ENCODE peak calls at places on chromosomes 6 and 20, in eight cellular contexts. L is AG09309, K is retinal pigment epithelial cell, E is GM23338, D is ovary, R is foreskin fibroblast, O is cardiac fibroblast, J is OCI-LY7. N is an unnamed sample.

GRCh38 chr20:62571667-62572344 is 70.5 kb upstream of the SLCO4A1 start:
- DNase-seq in D (no peak), E (peak; percentile 61), K (no peak), O (no peak), J (peak; percentile 80), L (no peak), R (no peak), N (no peak)

GRCh38 chr20:50916257-50916656 is 15.0 kb downstream of the ADNP start:
- DNase-seq in D (no peak), J (no peak), O (peak; percentile 52), K (peak; percentile 68), R (peak; percentile 64), L (no peak), E (peak; percentile 52), N (no peak)

GRCh38 chr6:167778497-167779122 is 48.1 kb upstream of the AFDN start:
- DNase-seq in O (no peak), D (no peak), R (no peak), E (no peak), J (no peak), L (no peak), K (no peak), N (no peak)

GRCh38 chr20:64192406-64192805 is 28.2 kb downstream of the MYT1 start:
- DNase-seq in O (no peak), D (no peak), L (no peak), E (peak; percentile 75), K (no peak), R (no peak), J (no peak), N (no peak)

GRCh38 chr20:63501818-63502670 is 3.2 kb upstream of the EEF1A2 start:
- DNase-seq in J (peak; percentile 70), K (no peak), L (no peak), O (no peak), R (no peak), D (no peak), E (peak; percentile 85), N (no peak)

GRCh38 chr20:50690979-50691584 is at the start of gene RIPOR3:
- DNase-seq in E (peak; percentile 64), R (no peak), K (no peak), O (no peak), D (peak; percentile 35), J (no peak), L (no peak), N (no peak)

GRCh38 chr6:166977626-166978550 is 21.3 kb upstream of the CEP43 start:
- DNase-seq in E (no peak), D (no peak), K (no peak), O (peak; percentile 78), L (no peak), R (no peak), J (no peak), N (no peak)

GRCh38 chr20:1965520-1966278 is 28.2 kb downstream of the PDYN start:
- DNase-seq in D (peak; percentile 67), J (peak; percentile 86), O (peak; percentile 72), K (no peak), E (peak; percentile 90), L (no peak), R (peak; percentile 41), N (no peak)

GRCh38 chr6:154448448-154449096 is 61.9 kb downstream of the CNKSR3 start:
- DNase-seq in R (peak; percentile 61), L (peak; percentile 52), J (no peak), E (peak; percentile 43), K (peak; percentile 85), O (peak; percentile 76), D (no peak), N (peak; percentile 57)

GRCh38 chr20:25283221-25283951 is 35.5 kb downstream of the PYGB start:
- DNase-seq in O (no peak), E (no peak), L (no peak), R (no peak), D (peak; percentile 5), K (no peak), J (no peak), N (no peak)

GRCh38 chr20:59751075-59751711 is 146.9 kb downstream of the PHACTR3 start:
- DNase-seq in L (no peak), J (peak; percentile 20), O (peak; percentile 33), D (peak; percentile 44), R (peak; percentile 20), K (no peak), E (peak; percentile 89), N (no peak)

GRCh38 chr6:47665112-47665511 is 33.3 kb upstream of the ADGRF4 start:
- DNase-seq in K (no peak), J (no peak), L (no peak), E (no peak), O (no peak), D (no peak), R (no peak), N (no peak)

GRCh38 chr6:56624728-56625069 is 18.0 kb downstream of the DST start:
- DNase-seq in O (no peak), R (no peak), L (no peak), J (no peak), D (no peak), K (no peak), E (no peak), N (no peak)

DNA sequence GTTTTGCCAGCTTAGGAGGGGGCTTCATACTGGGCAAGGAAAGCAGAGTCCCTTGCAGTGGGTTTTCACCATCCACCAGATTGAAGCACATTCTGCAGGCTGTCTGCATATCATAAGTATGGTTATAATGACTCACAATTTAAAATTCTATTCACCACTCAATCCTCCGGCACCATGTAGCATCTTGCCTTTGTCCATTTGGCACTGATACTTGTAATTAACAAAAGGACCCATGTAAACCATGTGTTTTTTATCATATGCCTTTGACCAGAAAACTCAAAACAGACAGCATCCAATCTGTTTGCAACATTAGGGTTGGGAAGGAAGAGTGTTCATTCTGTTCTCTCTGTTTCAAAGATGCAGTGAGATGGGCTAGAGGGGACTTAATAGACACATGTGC is 3.0 kb downstream of the CD83 start:
- DNase-seq in J (no peak), D (no peak), K (no peak), O (no peak), L (no peak), E (no peak), R (no peak), N (no peak)
- H3K4me3 ChIP-seq in J (peak overlapping the region; percentile 8), D (no peak overlapping the region), K (no peak overlapping the region), O (no peak overlapping the region), L (no peak overlapping the region), E (no peak overlapping the region), R (peak overlapping the region; percentile 9), N (no peak overlapping the region)

DNA sequence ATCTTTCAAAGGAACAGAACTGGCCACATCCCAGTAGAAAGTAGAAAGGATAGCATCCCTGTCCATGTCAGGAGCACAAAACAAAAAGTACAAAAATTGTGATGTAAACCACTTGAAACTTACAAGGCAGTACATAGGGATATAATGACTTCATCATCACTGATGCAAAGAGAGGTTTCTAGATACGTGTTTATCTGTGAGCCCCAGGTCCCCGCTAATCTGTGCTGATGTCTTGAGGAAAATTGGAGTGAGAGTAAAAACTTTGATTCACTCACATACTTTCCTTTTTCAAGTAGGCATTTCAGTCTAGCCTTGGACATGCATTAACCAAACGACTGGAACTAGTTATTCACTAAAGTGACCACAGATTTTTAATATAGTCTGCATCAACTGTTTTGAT is 216.7 kb upstream of the QKI start:
- DNase-seq in E (no peak), R (no peak), O (no peak), J (no peak), L (no peak), D (no peak), K (no peak), N (no peak)
- H3K4me3 ChIP-seq in E (no peak overlapping the region), R (no peak overlapping the region), O (no peak overlapping the region), J (no peak overlapping the region), L (no peak overlapping the region), D (no peak overlapping the region), K (no peak overlapping the region), N (no peak overlapping the region)

DNA sequence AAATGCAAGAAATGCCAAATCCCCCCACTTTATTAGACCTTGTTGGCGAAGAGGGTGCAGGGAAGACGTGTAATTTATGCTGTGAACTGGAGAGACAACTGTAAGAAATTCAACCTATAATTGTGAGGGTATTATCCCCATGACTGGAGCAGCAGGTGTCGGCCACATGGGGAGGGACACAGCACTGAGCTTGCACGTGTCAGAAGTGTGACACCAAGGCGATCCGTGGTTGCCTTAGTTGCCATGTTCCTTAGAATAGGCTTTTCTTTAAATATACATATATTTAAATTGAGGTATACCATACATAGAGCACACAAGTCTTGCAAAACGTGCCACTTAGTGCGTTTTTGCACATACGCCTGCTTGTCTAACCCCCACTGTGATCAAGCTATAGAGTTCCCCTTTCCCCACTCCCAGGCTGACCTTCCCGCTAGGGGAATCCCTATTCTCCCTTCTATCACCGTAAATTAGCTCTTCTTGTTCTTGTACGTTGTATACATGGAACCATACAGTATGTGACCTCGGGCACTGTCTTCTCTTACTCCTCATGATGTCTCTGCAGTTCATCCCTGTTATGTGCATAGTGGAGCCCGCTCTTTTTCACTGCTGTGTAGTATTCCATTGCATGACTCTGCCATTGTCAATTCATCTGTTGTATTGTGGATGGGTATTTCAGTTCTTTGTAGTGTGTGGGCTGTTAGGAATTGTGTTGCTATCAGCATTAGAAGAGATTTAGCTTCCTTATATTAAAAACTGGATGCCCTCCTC is 81.5 kb upstream of the PMEPA1 start:
- DNase-seq in L (no peak), E (no peak), O (no peak), J (no peak), R (no peak), D (no peak), K (no peak), N (no peak)
- H3K4me3 ChIP-seq in L (no peak overlapping the region), E (no peak overlapping the region), O (no peak overlapping the region), J (no peak overlapping the region), R (no peak overlapping the region), D (no peak overlapping the region), K (no peak overlapping the region), N (no peak overlapping the region)

GRCh38 chr6:77930382-77930781 is 277.5 kb downstream of the MEI4 start:
- DNase-seq in K (no peak), D (no peak), R (no peak), O (no peak), E (no peak), L (no peak), J (no peak), N (no peak)
- H3K4me3 ChIP-seq in K (no peak overlapping the region), D (no peak overlapping the region), R (no peak overlapping the region), O (no peak overlapping the region), E (no peak overlapping the region), L (no peak overlapping the region), J (no peak overlapping the region), N (no peak overlapping the region)

GRCh38 chr20:34834459-34834893 is 9.0 kb upstream of the NCOA6 start:
- DNase-seq in R (no peak), J (peak; percentile 67), D (no peak), O (peak; percentile 54), E (peak; percentile 53), K (no peak), L (no peak), N (no peak)
- H3K4me3 ChIP-seq in R (peak overlapping the region; percentile 28), J (peak overlapping the region; percentile 10), D (no peak overlapping the region), O (no peak overlapping the region), E (no peak overlapping the region), K (no peak overlapping the region), L (peak overlapping the region; percentile 13), N (peak overlapping the region; percentile 20)

N was measured in skeletal muscle cell.